ENCODE peak calls at places on chromosomes 12 and 14, in ten cellular contexts. One of them, this sample, is unnamed.

GRCh38 chr12:21223930-21224329 is 92.9 kb downstream of the SLCO1B1 start:
- DNase-seq in astrocyte: no peak
- DNase-seq in CD4-positive, alpha-beta T cell: no peak
- DNase-seq in mammary epithelial cell: no peak
- DNase-seq in foreskin fibroblast: no peak
- DNase-seq in NB4: no peak
- DNase-seq in mucosa of descending colon: no peak
- DNase-seq in IMR-90: no peak
- DNase-seq in pancreas: no peak
- DNase-seq in ascending aorta: no peak
- DNase-seq in this sample: no peak

GRCh38 chr12:64181504-64182291 is 40.4 kb downstream of the KICS2 start:
- DNase-seq in foreskin fibroblast: peak; percentile 97
- DNase-seq in astrocyte: peak; percentile 99
- DNase-seq in pancreas: peak; percentile 40
- DNase-seq in mucosa of descending colon: no peak
- DNase-seq in CD4-positive, alpha-beta T cell: no peak
- DNase-seq in NB4: peak; percentile 30
- DNase-seq in mammary epithelial cell: peak; percentile 98
- DNase-seq in IMR-90: peak; percentile 99
- DNase-seq in ascending aorta: no peak
- DNase-seq in this sample: peak; percentile 87

GRCh38 chr14:69090187-69090789 is 62.6 kb downstream of the DCAF5 start:
- DNase-seq in mucosa of descending colon: no peak
- DNase-seq in pancreas: no peak
- DNase-seq in mammary epithelial cell: peak; percentile 55
- DNase-seq in CD4-positive, alpha-beta T cell: peak; percentile 20
- DNase-seq in IMR-90: peak; percentile 55
- DNase-seq in foreskin fibroblast: peak; percentile 54
- DNase-seq in NB4: peak; percentile 43
- DNase-seq in astrocyte: no peak
- DNase-seq in ascending aorta: no peak
- DNase-seq in this sample: no peak

GRCh38 chr12:67362526-67362925 is 93.4 kb downstream of the CAND1 start:
- DNase-seq in IMR-90: no peak
- DNase-seq in CD4-positive, alpha-beta T cell: no peak
- DNase-seq in NB4: peak; percentile 19
- DNase-seq in foreskin fibroblast: no peak
- DNase-seq in pancreas: no peak
- DNase-seq in mammary epithelial cell: no peak
- DNase-seq in mucosa of descending colon: no peak
- DNase-seq in astrocyte: no peak
- DNase-seq in ascending aorta: no peak
- DNase-seq in this sample: no peak

GRCh38 chr12:64631197-64631596 is 20.9 kb downstream of the RASSF3 start:
- DNase-seq in mucosa of descending colon: no peak
- DNase-seq in NB4: no peak
- DNase-seq in foreskin fibroblast: no peak
- DNase-seq in ascending aorta: no peak
- DNase-seq in astrocyte: no peak
- DNase-seq in pancreas: no peak
- DNase-seq in mammary epithelial cell: no peak
- DNase-seq in CD4-positive, alpha-beta T cell: no peak
- DNase-seq in IMR-90: no peak
- DNase-seq in this sample: no peak

GRCh38 chr12:54411398-54412241 is 7.4 kb downstream of the ITGA5 start:
- DNase-seq in NB4: peak; percentile 83
- DNase-seq in ascending aorta: peak; percentile 77
- DNase-seq in pancreas: no peak
- DNase-seq in mucosa of descending colon: peak; percentile 76
- DNase-seq in IMR-90: peak; percentile 96
- DNase-seq in astrocyte: peak; percentile 89
- DNase-seq in foreskin fibroblast: peak; percentile 99
- DNase-seq in CD4-positive, alpha-beta T cell: peak; percentile 49
- DNase-seq in mammary epithelial cell: peak; percentile 99
- DNase-seq in this sample: peak; percentile 87

GRCh38 chr12:115295886-115296285 is 611.9 kb upstream of the TBX3 start:
- DNase-seq in mucosa of descending colon: no peak
- DNase-seq in mammary epithelial cell: no peak
- DNase-seq in pancreas: no peak
- DNase-seq in ascending aorta: no peak
- DNase-seq in NB4: no peak
- DNase-seq in IMR-90: no peak
- DNase-seq in astrocyte: no peak
- DNase-seq in CD4-positive, alpha-beta T cell: no peak
- DNase-seq in foreskin fibroblast: no peak
- DNase-seq in this sample: no peak

GRCh38 chr14:99462211-99462610 is 18.4 kb downstream of the SETD3 start:
- DNase-seq in mammary epithelial cell: no peak
- DNase-seq in ascending aorta: no peak
- DNase-seq in mucosa of descending colon: no peak
- DNase-seq in NB4: no peak
- DNase-seq in astrocyte: no peak
- DNase-seq in CD4-positive, alpha-beta T cell: no peak
- DNase-seq in foreskin fibroblast: no peak
- DNase-seq in pancreas: no peak
- DNase-seq in IMR-90: no peak
- DNase-seq in this sample: no peak

GRCh38 chr12:122788387-122788786 is 14.0 kb downstream of the CCDC62 start:
- DNase-seq in astrocyte: peak; percentile 79
- DNase-seq in CD4-positive, alpha-beta T cell: no peak
- DNase-seq in ascending aorta: no peak
- DNase-seq in mucosa of descending colon: no peak
- DNase-seq in IMR-90: peak; percentile 41
- DNase-seq in pancreas: no peak
- DNase-seq in mammary epithelial cell: peak; percentile 53
- DNase-seq in foreskin fibroblast: peak; percentile 64
- DNase-seq in NB4: no peak
- DNase-seq in this sample: no peak

GRCh38 chr14:37623971-37624370 is 28.5 kb downstream of the TTC6 start:
- DNase-seq in foreskin fibroblast: no peak
- DNase-seq in mucosa of descending colon: no peak
- DNase-seq in IMR-90: no peak
- DNase-seq in NB4: no peak
- DNase-seq in pancreas: no peak
- DNase-seq in CD4-positive, alpha-beta T cell: no peak
- DNase-seq in ascending aorta: no peak
- DNase-seq in mammary epithelial cell: peak; percentile 91
- DNase-seq in astrocyte: peak; percentile 3
- DNase-seq in this sample: no peak

GRCh38 chr12:14896477-14897184 is 11.0 kb upstream of the MGP start:
- DNase-seq in foreskin fibroblast: peak; percentile 84
- DNase-seq in NB4: no peak
- DNase-seq in mucosa of descending colon: no peak
- DNase-seq in pancreas: no peak
- DNase-seq in ascending aorta: no peak
- DNase-seq in mammary epithelial cell: no peak
- DNase-seq in IMR-90: peak; percentile 79
- DNase-seq in astrocyte: peak; percentile 89
- DNase-seq in CD4-positive, alpha-beta T cell: no peak
- DNase-seq in this sample: peak; percentile 35

GRCh38 chr12:130139971-130140547 is 22.2 kb upstream of the FZD10 start:
- DNase-seq in foreskin fibroblast: no peak
- DNase-seq in NB4: no peak
- DNase-seq in ascending aorta: no peak
- DNase-seq in CD4-positive, alpha-beta T cell: no peak
- DNase-seq in mucosa of descending colon: no peak
- DNase-seq in mammary epithelial cell: no peak
- DNase-seq in IMR-90: no peak
- DNase-seq in astrocyte: no peak
- DNase-seq in pancreas: no peak
- DNase-seq in this sample: no peak

GRCh38 chr12:25959069-25959961 is 833 bp downstream of the RASSF8 start:
- DNase-seq in pancreas: peak; percentile 62
- DNase-seq in mucosa of descending colon: peak; percentile 55
- DNase-seq in IMR-90: peak; percentile 85
- DNase-seq in mammary epithelial cell: peak; percentile 73
- DNase-seq in ascending aorta: no peak
- DNase-seq in foreskin fibroblast: peak; percentile 92
- DNase-seq in NB4: peak; percentile 81
- DNase-seq in CD4-positive, alpha-beta T cell: no peak
- DNase-seq in astrocyte: peak; percentile 79
- DNase-seq in this sample: peak; percentile 81

GRCh38 chr12:25960176-25960575 is 1.7 kb downstream of the RASSF8 start:
- DNase-seq in foreskin fibroblast: peak; percentile 60
- DNase-seq in mucosa of descending colon: no peak
- DNase-seq in CD4-positive, alpha-beta T cell: no peak
- DNase-seq in astrocyte: no peak
- DNase-seq in ascending aorta: no peak
- DNase-seq in mammary epithelial cell: peak; percentile 44
- DNase-seq in NB4: peak; percentile 82
- DNase-seq in IMR-90: peak; percentile 28
- DNase-seq in pancreas: no peak
- DNase-seq in this sample: no peak

GRCh38 chr12:25960926-25961325 is 2.4 kb downstream of the RASSF8 start:
- DNase-seq in NB4: no peak
- DNase-seq in CD4-positive, alpha-beta T cell: no peak
- DNase-seq in ascending aorta: no peak
- DNase-seq in mammary epithelial cell: no peak
- DNase-seq in mucosa of descending colon: no peak
- DNase-seq in foreskin fibroblast: no peak
- DNase-seq in IMR-90: peak; percentile 19
- DNase-seq in pancreas: no peak
- DNase-seq in astrocyte: no peak
- DNase-seq in this sample: no peak

GRCh38 chr12:25957898-25958253 is 606 bp upstream of the RASSF8 start:
- DNase-seq in CD4-positive, alpha-beta T cell: no peak
- DNase-seq in astrocyte: peak; percentile 77
- DNase-seq in pancreas: no peak
- DNase-seq in ascending aorta: no peak
- DNase-seq in mucosa of descending colon: no peak
- DNase-seq in foreskin fibroblast: peak; percentile 92
- DNase-seq in NB4: peak; percentile 56
- DNase-seq in IMR-90: peak; percentile 82
- DNase-seq in mammary epithelial cell: peak; percentile 73
- DNase-seq in this sample: no peak

GRCh38 chr12:25958254-25959068 is at the start of gene RASSF8:
- DNase-seq in ascending aorta: no peak
- DNase-seq in mucosa of descending colon: peak; percentile 60
- DNase-seq in mammary epithelial cell: peak; percentile 67
- DNase-seq in IMR-90: peak; percentile 72
- DNase-seq in NB4: peak; percentile 81
- DNase-seq in astrocyte: peak; percentile 49
- DNase-seq in pancreas: peak; percentile 69
- DNase-seq in foreskin fibroblast: peak; percentile 94
- DNase-seq in CD4-positive, alpha-beta T cell: no peak
- DNase-seq in this sample: peak; percentile 58
- TF ChIP-seq CTCF in ascending aorta: no peak
- TF ChIP-seq CTCF in mucosa of descending colon: no peak
- TF ChIP-seq CTCF in mammary epithelial cell: no peak
- TF ChIP-seq CTCF in IMR-90: no peak
- TF ChIP-seq CTCF in NB4: no peak
- TF ChIP-seq CTCF in astrocyte: no peak
- TF ChIP-seq CTCF in pancreas: no peak
- TF ChIP-seq CTCF in foreskin fibroblast: no peak
- TF ChIP-seq CTCF in CD4-positive, alpha-beta T cell: no peak
- TF ChIP-seq CTCF in this sample: no peak

GRCh38 chr14:26730929-26731618 is 133.2 kb upstream of the NOVA1 start:
- DNase-seq in mucosa of descending colon: no peak
- DNase-seq in NB4: peak; percentile 24
- DNase-seq in ascending aorta: no peak
- DNase-seq in astrocyte: no peak
- DNase-seq in IMR-90: peak; percentile 3
- DNase-seq in foreskin fibroblast: peak; percentile 46
- DNase-seq in pancreas: no peak
- DNase-seq in mammary epithelial cell: no peak
- DNase-seq in CD4-positive, alpha-beta T cell: no peak
- DNase-seq in this sample: no peak
- TF ChIP-seq CTCF in mucosa of descending colon: no peak
- TF ChIP-seq CTCF in NB4: peak; percentile 42
- TF ChIP-seq CTCF in ascending aorta: peak; percentile 10
- TF ChIP-seq CTCF in astrocyte: peak; percentile 22
- TF ChIP-seq CTCF in IMR-90: peak; percentile 50
- TF ChIP-seq CTCF in foreskin fibroblast: peak; percentile 15
- TF ChIP-seq CTCF in pancreas: no peak
- TF ChIP-seq CTCF in mammary epithelial cell: no peak
- TF ChIP-seq CTCF in CD4-positive, alpha-beta T cell: no peak
- TF ChIP-seq CTCF in this sample: peak; percentile 31

GRCh38 chr12:12714276-12715001 is 2.7 kb upstream of the CDKN1B start:
- DNase-seq in foreskin fibroblast: peak; percentile 51
- DNase-seq in NB4: peak; percentile 31
- DNase-seq in ascending aorta: no peak
- DNase-seq in CD4-positive, alpha-beta T cell: peak; percentile 63
- DNase-seq in pancreas: peak; percentile 63
- DNase-seq in IMR-90: peak; percentile 45
- DNase-seq in mammary epithelial cell: no peak
- DNase-seq in astrocyte: peak; percentile 31
- DNase-seq in mucosa of descending colon: peak; percentile 84
- DNase-seq in this sample: no peak
- TF ChIP-seq CTCF in foreskin fibroblast: peak; percentile 18
- TF ChIP-seq CTCF in NB4: no peak
- TF ChIP-seq CTCF in ascending aorta: peak; percentile 12
- TF ChIP-seq CTCF in CD4-positive, alpha-beta T cell: no peak
- TF ChIP-seq CTCF in pancreas: no peak
- TF ChIP-seq CTCF in IMR-90: peak; percentile 34
- TF ChIP-seq CTCF in mammary epithelial cell: peak; percentile 29
- TF ChIP-seq CTCF in astrocyte: peak; percentile 23
- TF ChIP-seq CTCF in mucosa of descending colon: no peak
- TF ChIP-seq CTCF in this sample: peak; percentile 38

GRCh38 chr12:101839324-101840283 is 8.8 kb upstream of the GNPTAB start:
- DNase-seq in mucosa of descending colon: peak; percentile 55
- DNase-seq in pancreas: peak; percentile 57
- DNase-seq in ascending aorta: no peak
- DNase-seq in mammary epithelial cell: peak; percentile 71
- DNase-seq in IMR-90: peak; percentile 68
- DNase-seq in foreskin fibroblast: peak; percentile 75
- DNase-seq in CD4-positive, alpha-beta T cell: peak; percentile 68
- DNase-seq in NB4: peak; percentile 79
- DNase-seq in astrocyte: no peak
- DNase-seq in this sample: peak; percentile 28

GRCh38 chr12:101841069-101841468 is 10.3 kb upstream of the GNPTAB start:
- DNase-seq in astrocyte: no peak
- DNase-seq in mammary epithelial cell: no peak
- DNase-seq in NB4: no peak
- DNase-seq in ascending aorta: no peak
- DNase-seq in CD4-positive, alpha-beta T cell: no peak
- DNase-seq in pancreas: no peak
- DNase-seq in foreskin fibroblast: no peak
- DNase-seq in IMR-90: no peak
- DNase-seq in mucosa of descending colon: no peak
- DNase-seq in this sample: no peak

DNA sequence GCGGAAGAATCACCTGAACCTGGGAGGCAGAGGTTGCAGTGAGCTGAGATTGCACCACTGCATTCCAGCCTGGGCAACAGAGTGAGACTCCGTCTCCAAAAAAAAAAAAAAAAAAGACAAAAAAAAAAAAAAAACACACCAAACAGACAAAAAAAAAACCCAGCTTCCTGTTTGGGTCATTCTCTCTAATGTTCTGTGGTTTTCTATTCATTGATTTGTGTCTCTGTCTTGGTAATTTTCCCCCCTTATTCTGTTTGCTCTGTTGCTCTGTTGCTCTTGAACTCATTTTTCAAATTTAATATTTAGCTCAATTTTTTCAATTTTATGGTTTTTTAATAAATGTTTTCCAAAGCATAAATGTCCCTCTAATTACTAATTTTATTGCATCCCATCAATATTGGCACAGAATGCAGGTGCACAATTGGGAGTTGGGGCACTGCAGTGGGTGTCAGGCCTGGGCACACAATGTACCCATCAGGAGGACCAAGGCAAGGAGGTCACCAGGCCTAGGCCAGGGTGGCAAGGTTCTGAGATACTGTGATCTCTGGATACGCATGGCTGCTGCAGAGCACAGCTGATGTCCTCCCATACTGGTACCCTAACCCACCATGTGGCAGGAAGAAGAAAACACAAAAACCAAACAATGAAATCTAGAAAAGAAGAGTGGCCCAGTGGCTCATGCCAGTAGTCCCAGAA is 8.0 kb upstream of the GNPTAB start:
- DNase-seq in mucosa of descending colon: no peak
- DNase-seq in IMR-90: no peak
- DNase-seq in CD4-positive, alpha-beta T cell: no peak
- DNase-seq in mammary epithelial cell: no peak
- DNase-seq in ascending aorta: no peak
- DNase-seq in foreskin fibroblast: no peak
- DNase-seq in NB4: no peak
- DNase-seq in astrocyte: no peak
- DNase-seq in pancreas: no peak
- DNase-seq in this sample: no peak
- TF ChIP-seq CTCF in mucosa of descending colon: no peak
- TF ChIP-seq CTCF in IMR-90: no peak
- TF ChIP-seq CTCF in CD4-positive, alpha-beta T cell: no peak
- TF ChIP-seq CTCF in mammary epithelial cell: no peak
- TF ChIP-seq CTCF in ascending aorta: no peak
- TF ChIP-seq CTCF in foreskin fibroblast: no peak
- TF ChIP-seq CTCF in NB4: no peak
- TF ChIP-seq CTCF in astrocyte: no peak
- TF ChIP-seq CTCF in pancreas: no peak
- TF ChIP-seq CTCF in this sample: no peak

This sample was measured in AG09319.